ENCODE peak calls at places on chromosomes 3 and 15, in seven cellular contexts. Z is body of pancreas, S is tibial nerve, E is uterus, R is transverse colon, U is IMR-90, V is A549. K is an unnamed sample.

GRCh38 chr15:69154684-69155083 is 5.8 kb upstream of the GLCE start:
- DNase-seq in Z (no peak), S (no peak), E (no peak), R (no peak), U (peak; percentile 93), V (no peak), K (no peak)

GRCh38 chr15:28894631-28895030 is 8.9 kb downstream of the APBA2 start:
- DNase-seq in Z (no peak), S (no peak), E (no peak), R (no peak), U (no peak), V (no peak), K (no peak)

GRCh38 chr15:38414351-38414750 is 39.6 kb upstream of the FAM98B start:
- DNase-seq in Z (peak; percentile 48), S (no peak), E (peak; percentile 23), R (peak; percentile 41), U (peak; percentile 75), V (peak; percentile 45), K (peak; percentile 26)

GRCh38 chr15:91448245-91448644 is 348.2 kb downstream of the SV2B start:
- DNase-seq in Z (no peak), S (no peak), E (no peak), R (no peak), U (no peak), V (no peak), K (no peak)

GRCh38 chr15:98684441-98684840 is 36.1 kb downstream of the IGF1R start:
- DNase-seq in Z (no peak), S (no peak), E (no peak), R (no peak), U (peak; percentile 78), V (no peak), K (no peak)

GRCh38 chr3:66439666-66440344 is 61.0 kb downstream of the LRIG1 start:
- DNase-seq in Z (no peak), S (no peak), E (no peak), R (no peak), U (no peak), V (no peak), K (no peak)

GRCh38 chr3:32262201-32262600 is 23.7 kb downstream of the CMTM8 start:
- DNase-seq in Z (no peak), S (no peak), E (no peak), R (no peak), U (no peak), V (no peak), K (no peak)

GRCh38 chr3:138434276-138434874 is at the start of gene ESYT3:
- DNase-seq in Z (peak; percentile 89), S (peak; percentile 45), E (peak; percentile 60), R (peak; percentile 78), U (peak; percentile 43), V (peak; percentile 58), K (no peak)

GRCh38 chr3:47128110-47128509 is 35.8 kb downstream of the SETD2 start:
- DNase-seq in Z (no peak), S (no peak), E (no peak), R (no peak), U (no peak), V (no peak), K (no peak)

GRCh38 chr15:28125673-28126651 is 26.8 kb upstream of the OCA2 start:
- DNase-seq in Z (peak; percentile 20), S (no peak), E (no peak), R (no peak), U (peak; percentile 64), V (peak; percentile 63), K (no peak)

GRCh38 chr15:58374147-58374546 is 57.6 kb upstream of the LIPC start:
- DNase-seq in Z (no peak), S (no peak), E (no peak), R (no peak), U (no peak), V (no peak), K (no peak)

GRCh38 chr3:52232279-52233107 is 6.5 kb downstream of the TWF2 start:
- DNase-seq in Z (no peak), S (no peak), E (no peak), R (no peak), U (no peak), V (no peak), K (no peak)

GRCh38 chr3:13414040-13414729 is 5.9 kb downstream of the NUP210 start:
- DNase-seq in Z (peak; percentile 60), S (no peak), E (no peak), R (peak; percentile 77), U (no peak), V (no peak), K (peak; percentile 42)

GRCh38 chr3:18883553-18883952 is 264.8 kb upstream of the KCNH8 start:
- DNase-seq in Z (no peak), S (no peak), E (no peak), R (no peak), U (no peak), V (no peak), K (no peak)

GRCh38 chr3:38168988-38169363 is 3.6 kb downstream of the OXSR1 start:
- DNase-seq in Z (no peak), S (no peak), E (no peak), R (no peak), U (peak; percentile 39), V (no peak), K (no peak)

GRCh38 chr15:98953000-98953776 is 54.4 kb downstream of the PGPEP1L start:
- DNase-seq in Z (no peak), S (no peak), E (no peak), R (no peak), U (peak; percentile 13), V (no peak), K (no peak)

GRCh38 chr3:48504051-48504946 is at the start of gene SHISA5:
- DNase-seq in Z (peak; percentile 74), S (peak; percentile 65), E (peak; percentile 89), R (peak; percentile 78), U (peak; percentile 58), V (peak; percentile 24), K (no peak)

GRCh38 chr3:127387119-127387518 is 99.3 kb upstream of the PRR20G start:
- DNase-seq in Z (no peak), S (no peak), E (no peak), R (no peak), U (no peak), V (no peak), K (no peak)

GRCh38 chr3:355622-356021 is 159.1 kb downstream of the CHL1 start:
- DNase-seq in Z (no peak), S (no peak), E (peak; percentile 57), R (peak; percentile 14), U (peak; percentile 89), V (no peak), K (no peak)

GRCh38 chr15:51622269-51623180 is at the start of gene DMXL2:
- DNase-seq in Z (peak; percentile 88), S (peak; percentile 46), E (peak; percentile 81), R (peak; percentile 82), U (peak; percentile 85), V (peak; percentile 95), K (peak; percentile 46)
- TF ChIP-seq POLR2A in Z (peak; percentile 23), S (peak; percentile 21), E (no peak), R (peak; percentile 47), U (no peak), V (peak; percentile 48), K (peak; percentile 64)

GRCh38 chr3:41961750-41962679 is at the start of gene ULK4:
- DNase-seq in Z (peak; percentile 98), S (peak; percentile 88), E (peak; percentile 98), R (peak; percentile 97), U (peak; percentile 100), V (peak; percentile 99), K (peak; percentile 86)
- TF ChIP-seq POLR2A in Z (peak; percentile 11), S (peak; percentile 40), E (no peak), R (peak; percentile 67), U (peak; percentile 74), V (peak; percentile 37), K (peak; percentile 66)

DNA sequence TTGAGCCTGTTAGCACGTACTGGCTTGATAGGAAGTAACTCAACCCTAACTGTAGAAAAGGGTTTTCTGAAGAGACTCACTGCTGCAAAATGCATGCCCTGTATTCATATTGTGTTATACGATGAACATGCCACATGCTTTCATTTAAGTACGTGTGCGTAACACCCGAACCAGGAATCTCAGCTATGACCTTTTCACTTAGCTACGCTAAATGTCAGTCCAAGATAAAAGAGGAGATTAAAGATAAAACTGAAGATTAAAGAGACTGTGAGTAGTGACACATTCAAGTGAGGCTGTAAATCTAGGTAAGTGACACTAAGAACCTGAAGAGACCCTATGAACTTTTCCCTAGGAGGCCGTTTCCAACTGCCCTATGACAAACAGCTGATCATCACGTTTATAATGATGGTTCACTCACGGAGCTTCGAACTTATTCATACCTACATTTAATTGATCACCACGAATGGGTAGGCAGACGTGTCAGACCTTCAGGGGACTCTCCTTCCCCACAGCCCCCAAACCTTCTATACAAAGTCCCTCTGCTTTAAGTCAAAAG is 32.2 kb downstream of the TFRC start:
- DNase-seq in Z (no peak), S (no peak), E (no peak), R (no peak), U (no peak), V (no peak), K (no peak)
- TF ChIP-seq POLR2A in Z (no peak), S (no peak), E (no peak), R (no peak), U (no peak), V (no peak), K (no peak)

GRCh38 chr3:115512565-115513410 is 110.5 kb upstream of the GAP43 start:
- DNase-seq in Z (peak; percentile 28), S (no peak), E (no peak), R (no peak), U (peak; percentile 38), V (peak; percentile 11), K (no peak)
- TF ChIP-seq POLR2A in Z (no peak), S (no peak), E (no peak), R (no peak), U (no peak), V (no peak), K (no peak)